ENCODE peak calls at places on chromosomes 1 and 21, in seven cellular contexts. Y, K, I, D, Q, R and A are unnamed samples. For H3K9me3, the result is how much of the 10 kb centered on the place peaks cover.

GRCh38 chr1:228837817-228838716 is 102.8 kb downstream of the RHOU start:
- DNase-seq in Y (peak), K (no peak), I (peak), D (no peak), Q (peak), R (no peak), A (no peak)

GRCh38 chr1:8687053-8687452 is 130.4 kb downstream of the RERE start:
- DNase-seq in Y (no peak), K (no peak), I (no peak), D (no peak), Q (no peak), R (no peak), A (no peak)

GRCh38 chr21:26389971-26390641 is 183.0 kb downstream of the CYYR1 start:
- DNase-seq in Y (no peak), K (no peak), I (no peak), D (no peak), Q (no peak), R (no peak), A (no peak)

GRCh38 chr1:170375082-170375733 is 156.8 kb upstream of the GORAB start:
- DNase-seq in Y (no peak), K (no peak), I (peak), D (no peak), Q (no peak), R (no peak), A (no peak)

GRCh38 chr1:8217011-8217711 is 100.8 kb upstream of the SLC45A1 start:
- DNase-seq in Y (peak), K (peak), I (no peak), D (no peak), Q (peak), R (peak), A (no peak)

GRCh38 chr1:12203216-12204007 is 26.4 kb upstream of the VPS13D start:
- DNase-seq in Y (no peak), K (no peak), I (no peak), D (no peak), Q (no peak), R (no peak), A (no peak)

GRCh38 chr1:181334724-181335123 is 148.6 kb upstream of the CACNA1E start:
- DNase-seq in Y (no peak), K (no peak), I (no peak), D (no peak), Q (no peak), R (no peak), A (no peak)

GRCh38 chr1:15014521-15014920 is 139.0 kb upstream of the TMEM51 start:
- DNase-seq in Y (no peak), K (no peak), I (no peak), D (no peak), Q (no peak), R (no peak), A (no peak)

GRCh38 chr1:212606734-212607205 is 1.8 kb upstream of the ATF3 start:
- DNase-seq in Y (peak), K (peak), I (no peak), D (no peak), Q (peak), R (no peak), A (peak)

GRCh38 chr1:116886532-116886931 is 23.2 kb upstream of the PTGFRN start:
- DNase-seq in Y (no peak), K (no peak), I (no peak), D (no peak), Q (no peak), R (no peak), A (no peak)

GRCh38 chr1:178037510-178038253 is 56.2 kb upstream of the RASAL2 start:
- DNase-seq in Y (peak), K (peak), I (no peak), D (no peak), Q (peak), R (peak), A (no peak)

GRCh38 chr1:116763787-116764465 is 9.7 kb downstream of the CD2 start:
- DNase-seq in Y (peak), K (no peak), I (no peak), D (no peak), Q (no peak), R (peak), A (no peak)

GRCh38 chr1:209485167-209485566 is 98.3 kb upstream of the CAMK1G start:
- DNase-seq in Y (no peak), K (no peak), I (no peak), D (no peak), Q (no peak), R (no peak), A (no peak)

GRCh38 chr1:113101588-113101987 is 28.6 kb downstream of the LRIG2 start:
- DNase-seq in Y (no peak), K (no peak), I (no peak), D (no peak), Q (no peak), R (no peak), A (no peak)

GRCh38 chr1:65792671-65793358 is at the start of gene PDE4B:
- DNase-seq in Y (peak), K (peak), I (no peak), D (no peak), Q (no peak), R (peak), A (no peak)

GRCh38 chr1:207352560-207352959 is 31.1 kb downstream of the CD55 start:
- DNase-seq in Y (no peak), K (no peak), I (no peak), D (no peak), Q (no peak), R (no peak), A (no peak)

GRCh38 chr21:15823486-15824150 is 93.8 kb downstream of the USP25 start:
- DNase-seq in Y (no peak), K (no peak), I (no peak), D (no peak), Q (no peak), R (no peak), A (no peak)

GRCh38 chr21:42683371-42684108 is 30.1 kb downstream of the PDE9A start:
- DNase-seq in Y (no peak), K (no peak), I (no peak), D (no peak), Q (no peak), R (no peak), A (no peak)

GRCh38 chr1:48499211-48499610 is 27.2 kb upstream of the SPATA6 start:
- DNase-seq in Y (no peak), K (no peak), I (no peak), D (no peak), Q (no peak), R (no peak), A (no peak)

GRCh38 chr1:210328746-210329488 is at the start of gene HHAT:
- DNase-seq in Y (peak), K (peak), I (peak), D (no peak), Q (peak), R (peak), A (peak)

GRCh38 chr1:5728956-5729355 is 263.3 kb downstream of the NPHP4 start:
- DNase-seq in Y (no peak), K (no peak), I (no peak), D (no peak), Q (no peak), R (no peak), A (no peak)

DNA sequence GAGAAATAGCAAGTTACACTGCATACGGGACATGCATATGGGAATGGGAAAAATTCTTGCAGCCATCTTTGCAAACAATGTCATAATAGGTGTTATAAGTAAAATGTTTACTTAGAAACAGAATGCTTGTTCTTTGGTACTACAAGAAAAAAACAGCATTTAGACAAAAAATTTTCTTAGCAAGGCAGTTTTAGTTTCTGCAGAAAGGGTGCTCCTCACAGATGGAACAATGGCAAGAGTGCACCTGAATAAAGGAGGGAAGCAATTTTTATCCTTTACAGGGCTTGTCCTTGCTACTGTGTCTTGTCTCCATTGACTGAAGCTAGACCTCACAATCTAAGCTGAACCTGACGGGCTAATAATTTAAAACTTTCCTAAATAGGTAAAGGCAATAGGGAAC is 79.2 kb upstream of the DESI2 start:
- DNase-seq in Y (no peak), K (no peak), I (no peak), D (no peak), Q (no peak), R (no peak), A (no peak)
- H3K9me3 ChIP-seq in Y (under half), K (under half), I (under half), D (under half), Q (under half), R (under half), A (under half)

DNA sequence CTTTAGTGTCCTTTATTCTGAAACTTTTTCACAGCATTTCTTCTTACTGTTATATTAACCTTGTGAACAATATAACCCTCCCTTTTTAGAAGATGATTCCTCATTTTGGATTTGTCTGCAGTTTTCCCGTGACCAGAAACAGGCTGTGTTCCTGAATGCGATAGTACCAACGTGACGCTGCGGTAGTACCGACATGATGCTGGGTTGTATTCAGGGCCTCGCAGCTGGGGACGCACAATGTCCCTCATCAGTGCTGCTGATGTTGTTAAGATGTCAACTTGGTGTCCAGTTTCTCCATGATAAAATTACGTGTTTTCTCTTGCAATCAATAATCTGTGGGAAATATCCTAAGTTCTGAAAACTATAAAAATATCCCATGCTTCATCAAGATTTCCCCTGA is 761.4 kb upstream of the TPTE start:
- DNase-seq in Y (no peak), K (no peak), I (no peak), D (no peak), Q (no peak), R (no peak), A (no peak)
- H3K9me3 ChIP-seq in Y (under half), K (under half), I (half or more), D (under half), Q (under half), R (half or more), A (under half)

DNA sequence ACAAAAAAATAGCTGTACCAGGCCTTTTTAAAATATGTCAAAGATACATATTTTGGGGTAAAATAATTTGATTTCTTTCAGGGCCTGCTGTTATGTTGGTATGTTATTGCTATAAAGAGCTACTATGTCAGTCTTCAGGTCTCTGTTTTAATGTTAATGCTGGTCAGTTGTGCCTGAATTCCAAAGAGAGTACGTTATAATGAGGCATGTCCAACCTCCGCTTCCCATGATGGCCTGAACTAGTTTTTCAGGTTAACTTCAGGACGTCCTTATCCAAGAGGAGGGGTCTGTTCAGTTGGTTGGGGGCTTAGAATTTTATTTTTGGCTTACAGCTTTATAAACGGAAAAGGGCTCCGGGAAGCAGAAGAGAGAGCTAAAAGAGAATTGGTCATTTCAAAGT is 34.9 kb upstream of the LYPD8 start:
- DNase-seq in Y (no peak), K (no peak), I (no peak), D (no peak), Q (no peak), R (no peak), A (no peak)
- H3K9me3 ChIP-seq in Y (under half), K (under half), I (under half), D (under half), Q (under half), R (half or more), A (under half)

GRCh38 chr21:40185208-40185607 is 318.0 kb downstream of the PCP4 start:
- DNase-seq in Y (no peak), K (no peak), I (no peak), D (no peak), Q (no peak), R (no peak), A (no peak)

GRCh38 chr21:40191196-40191595 is 324.0 kb downstream of the PCP4 start:
- DNase-seq in Y (no peak), K (no peak), I (no peak), D (no peak), Q (no peak), R (no peak), A (no peak)

GRCh38 chr21:40191616-40192015 is 324.4 kb downstream of the PCP4 start:
- DNase-seq in Y (no peak), K (no peak), I (no peak), D (no peak), Q (no peak), R (no peak), A (no peak)

DNA sequence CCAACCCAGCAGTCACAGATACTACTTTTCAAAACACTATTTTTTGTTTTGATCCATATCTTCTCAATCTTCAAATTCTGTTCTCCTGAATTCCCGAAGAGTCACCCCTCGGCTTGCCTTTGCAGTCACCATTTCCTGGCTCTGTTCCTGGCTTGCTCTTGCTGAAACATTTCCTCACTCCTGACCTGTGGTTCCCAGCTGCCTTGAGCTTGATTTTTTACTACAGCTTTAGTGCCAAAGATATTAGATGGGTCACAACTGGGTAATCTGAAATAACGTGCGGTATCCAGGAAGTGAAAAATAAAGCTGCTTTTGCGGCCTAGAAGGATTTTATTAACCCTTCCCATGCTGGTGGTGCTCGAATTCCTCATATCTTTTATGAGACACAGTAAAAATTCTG is 318.8 kb downstream of the PCP4 start:
- DNase-seq in Y (no peak), K (no peak), I (no peak), D (no peak), Q (no peak), R (no peak), A (no peak)
- H3K9me3 ChIP-seq in Y (under half), K (under half), I (half or more), D (under half), Q (under half), R (under half), A (under half)

DNA sequence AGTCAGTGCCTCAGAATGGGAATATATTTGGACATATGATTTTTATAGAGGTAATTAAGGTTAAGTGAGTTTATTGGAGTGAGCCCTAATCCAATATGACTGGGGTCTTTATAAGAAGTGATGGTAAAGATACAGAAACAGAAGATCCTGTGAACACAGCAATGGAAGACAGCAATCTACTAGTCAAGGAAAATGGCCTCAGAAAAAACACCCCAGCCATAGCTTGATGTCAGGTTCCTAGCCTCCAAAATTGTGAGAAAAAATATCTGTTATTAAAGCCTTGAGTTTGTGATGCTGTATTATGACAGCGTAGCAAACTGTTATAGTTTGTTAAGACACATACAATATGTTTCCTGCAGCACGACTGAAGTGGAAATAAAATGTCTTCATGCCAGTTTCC is 72.2 kb downstream of the JMJD4 start:
- DNase-seq in Y (no peak), K (no peak), I (no peak), D (no peak), Q (no peak), R (no peak), A (no peak)
- H3K9me3 ChIP-seq in Y (under half), K (under half), I (under half), D (under half), Q (under half), R (half or more), A (under half)

DNA sequence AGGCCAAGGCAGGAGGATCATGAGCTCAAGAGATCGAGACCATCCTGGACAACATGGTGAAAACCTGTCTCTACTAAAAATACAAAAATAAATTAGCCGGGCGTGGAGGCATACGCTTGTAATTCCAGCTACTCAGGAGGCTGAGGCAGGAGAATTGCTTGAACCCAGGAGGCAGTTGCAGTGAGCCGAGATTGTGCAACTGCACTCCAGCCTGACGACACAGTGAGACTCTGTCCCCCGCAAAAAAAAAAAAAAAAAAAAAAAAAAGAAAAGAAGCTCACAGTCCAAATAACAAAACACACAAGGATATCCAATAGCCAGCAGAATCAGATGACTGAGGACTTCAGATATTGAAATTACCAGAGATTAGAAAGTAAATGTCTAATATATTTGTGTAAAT is 11.8 kb downstream of the AHCTF1 start:
- DNase-seq in Y (no peak), K (no peak), I (no peak), D (no peak), Q (no peak), R (no peak), A (no peak)
- H3K9me3 ChIP-seq in Y (under half), K (under half), I (under half), D (under half), Q (under half), R (under half), A (under half)

GRCh38 chr1:13228343-13228781 is 2.4 kb upstream of the PRAMEF18 start:
- DNase-seq in Y (peak), K (peak), I (no peak), D (no peak), Q (no peak), R (no peak), A (no peak)
- H3K9me3 ChIP-seq in Y (under half), K (under half), I (half or more), D (under half), Q (under half), R (half or more), A (under half)